ENCODE peak calls at places on chromosomes 13 and 19, in eight cellular contexts. C, E, J, L, K, W, T and O are unnamed samples.
A peak's percentile ranks its signal among the peaks of the same experiment; 100 is the strongest.

GRCh38 chr13:33445476-33445875 is 159.9 kb upstream of the STARD13 start:
- DNase-seq in C (no peak), E (no peak), J (no peak), L (no peak), K (no peak), W (no peak), T (no peak), O (no peak)

GRCh38 chr19:13029893-13030292 is 34.6 kb downstream of the NFIX start:
- DNase-seq in C (no peak), E (no peak), J (no peak), L (peak; percentile 16), K (peak; percentile 79), W (peak; percentile 65), T (no peak), O (no peak)

GRCh38 chr13:39054112-39054511 is 15.9 kb downstream of the NHLRC3 start:
- DNase-seq in C (no peak), E (no peak), J (no peak), L (no peak), K (no peak), W (no peak), T (no peak), O (no peak)

GRCh38 chr13:46593403-46593802 is 40.4 kb downstream of the LRCH1 start:
- DNase-seq in C (no peak), E (no peak), J (no peak), L (no peak), K (no peak), W (no peak), T (no peak), O (no peak)

GRCh38 chr13:30581582-30581981 is 36.1 kb upstream of the USPL1 start:
- DNase-seq in C (no peak), E (peak; percentile 29), J (no peak), L (peak; percentile 32), K (peak; percentile 69), W (no peak), T (no peak), O (no peak)

GRCh38 chr13:112569771-112570288 is 18.1 kb downstream of the TUBGCP3 start:
- DNase-seq in C (no peak), E (no peak), J (no peak), L (peak; percentile 49), K (no peak), W (no peak), T (no peak), O (no peak)

GRCh38 chr13:89281331-89281730 is 1610.2 kb downstream of the SLITRK5 start:
- DNase-seq in C (no peak), E (no peak), J (no peak), L (no peak), K (no peak), W (no peak), T (no peak), O (no peak)

GRCh38 chr19:18915639-18916038 is 3.5 kb downstream of the COPE start:
- DNase-seq in C (no peak), E (peak; percentile 50), J (no peak), L (peak; percentile 55), K (peak; percentile 72), W (peak; percentile 36), T (no peak), O (no peak)

GRCh38 chr13:27644302-27644701 is 22.6 kb downstream of the POLR1D start:
- DNase-seq in C (no peak), E (peak; percentile 27), J (peak; percentile 18), L (no peak), K (no peak), W (no peak), T (no peak), O (no peak)

GRCh38 chr19:4916292-4917082 is 7.2 kb downstream of the UHRF1 start:
- DNase-seq in C (no peak), E (no peak), J (no peak), L (peak; percentile 19), K (no peak), W (no peak), T (peak; percentile 26), O (no peak)

GRCh38 chr19:27773318-27774094 is 1439.4 kb downstream of the UQCRFS1 start:
- DNase-seq in C (no peak), E (no peak), J (no peak), L (no peak), K (no peak), W (no peak), T (no peak), O (no peak)

GRCh38 chr13:37681295-37682032 is 82.9 kb upstream of the POSTN start:
- DNase-seq in C (no peak), E (no peak), J (no peak), L (peak; percentile 95), K (no peak), W (no peak), T (no peak), O (no peak)

GRCh38 chr19:31220540-31220939 is 128.7 kb downstream of the TSHZ3 start:
- DNase-seq in C (peak; percentile 17), E (no peak), J (no peak), L (no peak), K (peak; percentile 65), W (no peak), T (no peak), O (no peak)

GRCh38 chr13:32409561-32410440 is 18.1 kb downstream of the N4BP2L1 start:
- DNase-seq in C (no peak), E (no peak), J (no peak), L (peak; percentile 11), K (peak; percentile 94), W (no peak), T (no peak), O (no peak)

GRCh38 chr19:16157601-16158000 is 14.1 kb downstream of the HSH2D start:
- DNase-seq in C (no peak), E (no peak), J (no peak), L (no peak), K (no peak), W (no peak), T (no peak), O (no peak)
- TF ChIP-seq POLR2AphosphoS5 in C (no peak), E (no peak), J (no peak), L (no peak), K (no peak), W (no peak), T (no peak), O (no peak)

DNA sequence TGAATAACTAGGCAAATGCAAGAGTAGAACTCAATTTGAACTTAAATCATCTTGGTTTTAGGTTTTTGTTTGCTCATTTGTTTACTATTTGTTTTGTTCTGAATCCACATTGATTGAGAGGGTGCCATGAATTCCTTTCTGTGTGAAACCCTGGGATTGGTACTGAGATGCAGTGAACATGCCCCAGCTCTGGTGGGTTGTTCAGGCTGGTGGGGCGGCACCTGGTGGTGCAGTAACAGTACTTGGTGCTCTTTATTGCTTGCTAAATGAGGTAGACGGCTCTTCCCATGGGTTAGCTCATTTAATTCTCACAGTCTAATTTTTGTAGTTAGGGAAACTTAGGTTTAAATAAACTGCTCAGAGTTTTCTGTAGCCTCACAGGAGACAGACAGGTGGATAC is 48.4 kb downstream of the WASF3 start:
- DNase-seq in C (peak; percentile 7), E (no peak), J (no peak), L (no peak), K (peak; percentile 78), W (no peak), T (no peak), O (no peak)
- TF ChIP-seq CTCF in C (peak; percentile 22), E (peak; percentile 59), J (no peak), L (peak; percentile 13), K (peak; percentile 66), W (no peak), T (no peak), O (peak; percentile 21)

GRCh38 chr19:40713939-40714338 is 2.7 kb downstream of the COQ8B start:
- DNase-seq in C (no peak), E (no peak), J (no peak), L (no peak), K (no peak), W (no peak), T (no peak), O (no peak)
- H3K4me3 ChIP-seq in C (no peak overlapping the region), E (peak overlapping the region; percentile 63), J (peak overlapping the region; percentile 28), L (no peak overlapping the region), K (no peak overlapping the region), W (peak overlapping the region; percentile 75), T (peak overlapping the region; percentile 75), O (peak overlapping the region; percentile 65)

DNA sequence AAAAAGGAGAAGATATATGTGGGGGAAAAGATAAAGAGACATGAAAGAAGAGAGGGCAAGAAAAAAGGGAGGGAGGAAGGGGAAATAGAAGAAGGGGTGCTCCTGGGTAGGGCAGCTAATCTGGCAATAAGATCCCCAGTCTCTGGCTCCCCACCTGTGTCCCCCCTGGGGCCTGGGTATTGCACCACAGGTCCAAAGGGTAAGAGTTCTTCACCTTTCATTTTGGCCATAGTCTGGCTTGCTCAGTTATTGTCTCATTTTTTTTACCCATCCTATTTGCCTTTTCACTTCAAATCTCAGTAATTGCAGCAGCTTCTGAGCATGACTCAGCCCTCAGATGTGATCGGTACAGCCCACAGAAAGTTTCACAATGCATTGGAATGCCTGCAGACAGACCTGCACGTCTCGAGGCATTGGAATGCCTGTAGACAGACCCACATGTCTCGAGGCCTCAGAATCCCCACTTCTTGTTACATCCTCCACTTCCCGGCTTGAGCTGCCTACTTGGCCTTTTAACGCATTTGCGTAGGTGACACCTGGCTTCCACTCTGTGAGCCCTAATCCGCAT is 173.7 kb downstream of the NUFIP1 start:
- DNase-seq in C (no peak), E (peak; percentile 67), J (peak; percentile 30), L (peak; percentile 54), K (peak; percentile 62), W (no peak), T (peak; percentile 78), O (no peak)
- TF ChIP-seq POLR2AphosphoS5 in C (no peak), E (no peak), J (peak; percentile 19), L (no peak), K (no peak), W (no peak), T (no peak), O (no peak)

GRCh38 chr19:11013771-11014170 is 52.9 kb downstream of the SMARCA4 start:
- DNase-seq in C (no peak), E (no peak), J (no peak), L (no peak), K (no peak), W (no peak), T (no peak), O (no peak)

GRCh38 chr19:11012507-11012906 is 51.7 kb downstream of the SMARCA4 start:
- DNase-seq in C (no peak), E (no peak), J (no peak), L (no peak), K (no peak), W (no peak), T (no peak), O (no peak)

GRCh38 chr19:11017275-11018035 is 56.6 kb downstream of the SMARCA4 start:
- DNase-seq in C (no peak), E (no peak), J (no peak), L (no peak), K (no peak), W (no peak), T (no peak), O (no peak)

GRCh38 chr19:11016591-11016990 is 55.8 kb downstream of the SMARCA4 start:
- DNase-seq in C (no peak), E (no peak), J (no peak), L (no peak), K (no peak), W (no peak), T (no peak), O (no peak)

GRCh38 chr19:11014403-11014911 is 53.6 kb downstream of the SMARCA4 start:
- DNase-seq in C (no peak), E (no peak), J (no peak), L (no peak), K (peak; percentile 45), W (no peak), T (no peak), O (no peak)
- TF ChIP-seq CTCF in C (no peak), E (peak; percentile 3), J (no peak), L (no peak), K (peak; percentile 8), W (no peak), T (no peak), O (no peak)